ENCODE peak calls at places on chromosomes 16 and 17, in nine cellular contexts. A is prostate gland, B is endodermal cell, E is BE2C, P is right cardiac atrium, S is H7, Q is left ventricle myocardium inferior, J is upper lobe of right lung, W is AG04450. Z is an unnamed sample.

GRCh38 chr17:10210151-10210574 is 11.8 kb upstream of the GAS7 start:
- DNase-seq in B (peak; percentile 82), Q (no peak), S (peak; percentile 51), W (no peak), E (no peak), P (no peak), A (peak; percentile 88), J (no peak), Z (no peak)

GRCh38 chr16:239948-240277 is 5.3 kb downstream of the FAM234A start:
- DNase-seq in J (no peak), W (no peak), S (no peak), B (no peak), P (no peak), Q (no peak), E (no peak), A (no peak), Z (no peak)

GRCh38 chr17:31415004-31415454 is 23.6 kb downstream of the RAB11FIP4 start:
- DNase-seq in A (no peak), P (no peak), Q (no peak), B (peak; percentile 79), S (peak; percentile 76), E (no peak), J (no peak), W (no peak), Z (no peak)

GRCh38 chr17:17506893-17507464 is 10.8 kb upstream of the RASD1 start:
- DNase-seq in J (peak; percentile 67), Q (peak; percentile 70), B (no peak), S (no peak), W (no peak), P (peak; percentile 76), A (no peak), E (no peak), Z (no peak)

GRCh38 chr16:54722210-54722676 is 208.4 kb upstream of the IRX5 start:
- DNase-seq in E (no peak), B (no peak), A (no peak), S (no peak), P (no peak), Q (no peak), J (no peak), W (no peak), Z (no peak)

GRCh38 chr17:35087731-35088646 is 24.5 kb upstream of the RFFL start:
- DNase-seq in J (peak; percentile 79), E (peak; percentile 42), W (no peak), Q (peak; percentile 46), B (peak; percentile 87), A (peak; percentile 54), S (no peak), P (peak; percentile 62), Z (peak; percentile 18)

GRCh38 chr16:86963600-86964575 is 353.3 kb downstream of the C16orf95 start:
- DNase-seq in P (no peak), S (no peak), E (no peak), B (no peak), J (no peak), W (no peak), Q (no peak), A (no peak), Z (no peak)

GRCh38 chr16:49277766-49278566 is 3.7 kb downstream of the CBLN1 start:
- DNase-seq in B (peak; percentile 67), J (no peak), Q (no peak), E (no peak), W (no peak), A (no peak), S (peak; percentile 67), P (no peak), Z (no peak)

GRCh38 chr17:45785373-45786193 is 1.5 kb downstream of the CRHR1 start:
- DNase-seq in A (no peak), P (peak; percentile 15), W (no peak), J (no peak), E (no peak), B (peak; percentile 81), S (peak; percentile 79), Q (no peak), Z (no peak)

GRCh38 chr17:18990331-18990730 is 14.2 kb downstream of the FAM83G start:
- DNase-seq in W (no peak), A (no peak), E (no peak), S (no peak), J (no peak), Q (no peak), B (no peak), P (no peak), Z (no peak)

GRCh38 chr17:42795061-42795460 is 3.4 kb downstream of the COA3 start:
- DNase-seq in S (no peak), A (no peak), B (no peak), E (no peak), J (no peak), W (no peak), P (no peak), Q (no peak), Z (no peak)

GRCh38 chr16:81457326-81458133 is 12.9 kb downstream of the CMIP start:
- DNase-seq in J (no peak), P (peak; percentile 47), Q (no peak), W (peak; percentile 18), E (no peak), A (no peak), S (peak; percentile 88), B (peak; percentile 69), Z (no peak)

GRCh38 chr16:70250748-70251650 is 741 bp downstream of the EXOSC6 start:
- DNase-seq in B (peak; percentile 78), P (peak; percentile 50), A (peak; percentile 29), S (peak; percentile 83), Q (no peak), W (no peak), E (peak; percentile 55), J (peak; percentile 77), Z (no peak)

GRCh38 chr17:49530118-49530517 is 35.0 kb downstream of the NGFR start:
- DNase-seq in E (no peak), B (no peak), W (no peak), P (no peak), A (no peak), S (no peak), Q (no peak), J (no peak), Z (no peak)

GRCh38 chr17:69111794-69112193 is 29.9 kb downstream of the ABCA6 start:
- DNase-seq in J (no peak), S (no peak), A (no peak), Q (no peak), E (no peak), B (no peak), P (no peak), W (no peak), Z (no peak)

GRCh38 chr17:34254651-34255380 is at the start of gene CCL2:
- DNase-seq in Q (peak; percentile 75), E (peak; percentile 19), W (peak; percentile 65), P (peak; percentile 80), A (peak; percentile 73), J (no peak), B (peak; percentile 93), S (peak; percentile 52), Z (peak; percentile 59)

DNA sequence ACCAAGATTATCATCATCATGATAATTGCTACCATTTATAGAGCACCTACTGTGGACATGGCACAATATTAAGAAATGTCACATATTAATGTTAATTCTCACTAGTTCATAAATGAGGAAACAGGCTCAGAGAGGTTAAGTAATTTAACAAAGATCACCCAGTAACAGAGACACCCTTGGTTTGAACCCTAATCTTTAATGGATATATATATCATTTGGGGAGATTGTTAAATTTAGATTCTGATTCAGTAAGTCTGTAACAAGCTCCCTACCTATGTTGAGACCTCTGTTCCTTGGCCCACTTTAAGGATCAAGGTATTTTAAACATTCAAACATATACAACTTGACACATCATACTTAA is 804 bp upstream of the TMEM100 start:
- DNase-seq in W (no peak), J (no peak), Q (no peak), E (no peak), S (no peak), P (no peak), B (no peak), A (no peak), Z (no peak)
- H3K4me3 ChIP-seq in W (no peak overlapping the region), J (peak overlapping the region; percentile 49), Q (peak overlapping the region; percentile 55), E (peak overlapping the region; percentile 64), S (no peak overlapping the region), P (peak overlapping the region; percentile 39), B (peak overlapping the region; percentile 92), A (no peak overlapping the region), Z (peak overlapping the region; percentile 44)

GRCh38 chr16:2775317-2775716 is 1.8 kb downstream of the ELOB start:
- DNase-seq in Q (no peak), A (no peak), E (no peak), J (peak; percentile 56), W (no peak), P (no peak), S (no peak), B (no peak), Z (no peak)
- H3K4me3 ChIP-seq in Q (peak overlapping the region; percentile 100), A (no peak overlapping the region), E (peak overlapping the region; percentile 90), J (no peak overlapping the region), W (no peak overlapping the region), P (no peak overlapping the region), S (no peak overlapping the region), B (peak overlapping the region; percentile 99), Z (no peak overlapping the region)

GRCh38 chr17:50532452-50533024 is at the start of gene EPN3:
- DNase-seq in W (no peak), E (no peak), S (peak; percentile 90), A (peak; percentile 90), B (peak; percentile 90), P (no peak), J (peak; percentile 85), Q (no peak), Z (no peak)

GRCh38 chr17:50534979-50535326 is 2.4 kb downstream of the EPN3 start:
- DNase-seq in J (no peak), P (no peak), B (no peak), A (no peak), Q (no peak), W (no peak), E (no peak), S (no peak), Z (no peak)

GRCh38 chr17:50533185-50533584 is 650 bp downstream of the EPN3 start:
- DNase-seq in A (no peak), E (no peak), W (no peak), P (no peak), B (no peak), Q (no peak), J (no peak), S (peak; percentile 83), Z (no peak)

GRCh38 chr17:50534222-50534978 is 1.9 kb downstream of the EPN3 start:
- DNase-seq in Q (no peak), W (no peak), P (no peak), S (peak; percentile 91), E (no peak), A (peak; percentile 74), B (peak; percentile 86), J (no peak), Z (no peak)

DNA sequence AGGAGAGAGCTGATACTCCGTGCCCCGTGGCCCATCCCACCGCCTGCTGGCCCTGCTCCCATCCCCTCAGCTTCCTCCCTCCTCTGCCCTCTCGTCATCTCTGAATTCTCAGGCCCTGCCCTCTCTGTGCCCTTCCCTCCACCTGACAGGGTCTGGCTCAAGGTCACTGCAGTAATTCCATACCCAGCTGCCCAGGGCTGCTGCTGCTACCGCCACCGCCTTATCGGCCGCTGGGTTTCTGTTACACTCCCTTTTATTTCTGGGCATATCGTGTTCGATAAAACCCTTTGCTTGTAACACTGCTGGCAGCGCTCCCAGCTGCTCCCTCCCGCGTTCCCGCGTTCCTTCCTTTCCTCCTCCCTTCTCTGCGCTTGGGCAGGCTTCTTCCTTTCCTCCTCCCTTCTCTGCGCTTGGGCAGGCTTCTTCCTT is 1.2 kb downstream of the EPN3 start:
- DNase-seq in A (peak; percentile 66), E (peak; percentile 49), J (no peak), S (peak; percentile 82), P (peak; percentile 75), B (peak; percentile 74), W (no peak), Q (peak; percentile 79), Z (no peak)
- H3K4me3 ChIP-seq in A (peak overlapping the region; percentile 64), E (peak overlapping the region; percentile 28), J (no peak overlapping the region), S (peak overlapping the region; percentile 57), P (no peak overlapping the region), B (no peak overlapping the region), W (no peak overlapping the region), Q (peak overlapping the region; percentile 71), Z (no peak overlapping the region)

GRCh38 chr17:65123757-65124675 is 13.2 kb upstream of the RGS9 start:
- DNase-seq in P (no peak), E (no peak), S (no peak), W (no peak), J (no peak), B (peak; percentile 57), Q (no peak), A (no peak), Z (no peak)
- H3K4me3 ChIP-seq in P (peak overlapping the region; percentile 99), E (peak overlapping the region; percentile 73), S (no peak overlapping the region), W (no peak overlapping the region), J (peak overlapping the region; percentile 65), B (peak overlapping the region; percentile 74), Q (peak overlapping the region; percentile 74), A (peak overlapping the region; percentile 71), Z (peak overlapping the region; percentile 77)